ENCODE peak calls at places on chromosomes 1 and 21, in five cellular contexts. S is testis, O is aorta, C is uterus, E is astrocyte. Q is an unnamed sample. For H3K36me3, the result is how much of the 10 kb centered on the place peaks cover.

GRCh38 chr21:39452965-39453332 is 1.2 kb downstream of the SH3BGR start:
- DNase-seq in S (no peak), O (no peak), C (no peak), E (no peak), Q (no peak)

GRCh38 chr1:205915354-205915990 is 27.8 kb downstream of the SLC26A9 start:
- DNase-seq in S (no peak), O (no peak), E (no peak), C (no peak), Q (no peak)

GRCh38 chr1:214662386-214662785 is 59.4 kb downstream of the CENPF start:
- DNase-seq in O (no peak), S (no peak), C (no peak), E (no peak), Q (no peak)

GRCh38 chr21:36545776-36546511 is 66.0 kb upstream of the CLDN14 start:
- DNase-seq in S (peak), O (no peak), E (peak), C (no peak), Q (peak)

GRCh38 chr1:94953741-94954140 is 26.8 kb upstream of the CNN3 start:
- DNase-seq in S (no peak), C (no peak), O (no peak), E (no peak), Q (no peak)

GRCh38 chr21:31426235-31426797 is 82.3 kb upstream of the TIAM1 start:
- DNase-seq in O (no peak), S (no peak), E (peak), C (no peak), Q (no peak)

GRCh38 chr1:87897486-87897885 is 568.8 kb downstream of the LMO4 start:
- DNase-seq in O (no peak), C (no peak), S (no peak), E (no peak), Q (no peak)

GRCh38 chr1:228319352-228320088 is 87.1 kb downstream of the TRIM11 start:
- DNase-seq in O (no peak), C (no peak), S (no peak), E (no peak), Q (no peak)

GRCh38 chr1:61322008-61322744 is 239.8 kb downstream of the NFIA start:
- DNase-seq in C (no peak), S (no peak), E (no peak), O (no peak), Q (no peak)

GRCh38 chr1:175162955-175163354 is 29.6 kb downstream of the KIAA0040 start:
- DNase-seq in O (no peak), C (no peak), S (no peak), E (no peak), Q (no peak)

GRCh38 chr1:161119017-161119378 is 1.1 kb downstream of the NIT1 start:
- DNase-seq in E (no peak), C (no peak), S (no peak), O (no peak), Q (peak)

GRCh38 chr1:161117681-161118581 is at the start of the genes NIT1 and PFDN2:
- DNase-seq in E (peak), C (peak), O (peak), S (peak), Q (peak)

GRCh38 chr1:161115132-161115711 is 2.6 kb downstream of the PFDN2 start:
- DNase-seq in C (no peak), E (peak), S (no peak), O (no peak), Q (no peak)

GRCh38 chr1:161114556-161114955 is 3.3 kb downstream of the PFDN2 start:
- DNase-seq in C (no peak), O (no peak), S (no peak), E (no peak), Q (no peak)

DNA sequence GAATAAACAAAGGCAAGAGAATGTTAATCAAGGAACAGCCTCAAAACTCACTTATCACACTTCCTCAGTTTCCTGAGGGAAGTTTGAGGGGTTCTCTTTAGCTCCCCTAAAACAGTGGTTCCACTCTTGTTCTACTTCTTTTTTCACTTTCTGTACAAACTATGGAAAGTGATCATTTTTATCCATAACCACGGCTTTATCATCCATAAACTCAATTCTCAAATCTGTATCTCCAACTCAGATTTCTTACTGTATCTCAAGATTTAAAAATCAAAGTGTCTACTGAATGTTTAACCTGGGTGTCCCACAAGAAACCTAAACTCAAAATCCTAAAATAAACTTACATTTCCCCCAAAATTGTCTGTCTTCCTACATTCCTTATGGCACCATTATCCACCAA is 3.9 kb downstream of the PFDN2 start:
- DNase-seq in E (no peak), C (no peak), O (no peak), S (no peak), Q (no peak)
- H3K36me3 ChIP-seq in E (under half), C (under half), O (under half), S (under half), Q (under half)

GRCh38 chr1:40383488-40384412 is 10.2 kb downstream of the SMAP2 start:
- DNase-seq in O (no peak), S (no peak), E (peak), C (no peak), Q (no peak)
- H3K36me3 ChIP-seq in O (under half), S (under half), E (under half), C (under half), Q (under half)

DNA sequence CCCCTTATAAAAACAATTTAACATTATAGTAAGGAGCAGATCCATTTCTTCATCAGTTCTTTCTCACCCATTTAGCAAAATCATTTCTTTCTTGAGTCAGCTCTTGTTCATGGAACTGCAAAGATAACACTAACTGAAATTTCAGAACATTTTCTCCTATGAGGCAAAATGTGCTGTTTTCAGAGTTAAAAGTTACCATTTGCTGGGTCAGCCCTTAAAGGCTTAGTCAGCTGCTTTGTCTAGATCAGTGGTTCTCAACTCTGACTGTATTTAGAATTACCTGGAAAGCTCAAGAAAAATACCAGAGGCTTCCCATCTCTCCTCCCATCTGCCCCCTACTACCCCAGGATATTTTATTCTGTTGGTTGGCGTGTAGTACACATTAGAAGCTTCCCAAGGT is 12.2 kb downstream of the METTL13 start:
- DNase-seq in S (no peak), E (no peak), O (no peak), C (no peak), Q (no peak)
- H3K36me3 ChIP-seq in S (under half), E (under half), O (under half), C (under half), Q (under half)

DNA sequence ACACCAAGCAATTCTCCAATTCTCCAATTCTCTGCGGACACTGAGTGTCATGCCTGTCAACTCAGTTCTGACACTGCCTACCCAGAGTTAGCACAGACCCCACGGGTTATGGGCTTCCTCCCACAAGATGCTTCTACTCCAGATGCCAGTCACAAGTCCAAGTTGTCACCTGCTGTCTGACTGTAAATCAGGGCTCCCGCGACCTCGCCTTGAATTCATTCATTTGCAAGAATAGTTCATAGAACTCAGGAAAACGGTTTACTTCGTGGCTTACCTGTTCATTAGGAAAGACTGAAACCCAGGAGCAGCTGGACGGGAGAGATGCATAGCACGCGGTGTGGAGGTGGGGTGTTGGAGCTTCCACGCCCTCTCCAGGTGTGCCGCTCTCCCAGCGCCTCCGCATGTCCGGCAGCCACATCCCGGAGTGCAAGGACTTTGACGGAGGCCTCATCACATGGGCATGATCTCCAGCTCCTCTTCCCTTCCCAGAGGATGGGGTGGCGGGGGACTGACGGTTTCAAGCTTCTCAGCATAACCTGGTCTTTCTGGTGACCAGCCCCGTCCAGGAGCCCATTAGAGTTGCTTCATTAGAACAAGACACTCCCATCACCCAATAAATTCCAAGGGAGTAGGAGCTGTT is 154.6 kb downstream of the PGBD5 start:
- DNase-seq in O (no peak), S (no peak), E (no peak), C (peak), Q (no peak)
- H3K36me3 ChIP-seq in O (under half), S (under half), E (under half), C (under half), Q (under half)